ENCODE peak calls at places on chromosomes 1 and 21, in five cellular contexts. D is suprapubic skin, X is HCT116, O is sigmoid colon, U is HepG2. W is an unnamed sample.

GRCh38 chr1:230067871-230068814 is 1.1 kb downstream of the GALNT2 start:
- DNase-seq in U (no peak), D (peak; percentile 68), X (no peak), O (no peak), W (peak; percentile 17)

GRCh38 chr1:1889847-1890505 is 911 bp downstream of the GNB1 start:
- DNase-seq in U (no peak), X (no peak), D (no peak), O (no peak), W (no peak)

GRCh38 chr1:236773919-236774318 is 21.2 kb upstream of the MTR start:
- DNase-seq in O (no peak), D (no peak), X (no peak), U (no peak), W (no peak)

GRCh38 chr1:228379165-228379460 is 27.5 kb downstream of the TRIM11 start:
- DNase-seq in O (peak; percentile 69), U (no peak), D (peak; percentile 66), X (no peak), W (no peak)

GRCh38 chr1:2134232-2134603 is 60.4 kb downstream of the FAAP20 start:
- DNase-seq in U (peak; percentile 70), O (no peak), X (no peak), D (no peak), W (no peak)

GRCh38 chr1:20430355-20431290 is 55.4 kb downstream of the CAMK2N1 start:
- DNase-seq in O (no peak), X (no peak), U (peak; percentile 24), D (no peak), W (no peak)

GRCh38 chr1:44650159-44650831 is 24.0 kb downstream of the TMEM53 start:
- DNase-seq in U (no peak), X (no peak), O (no peak), D (no peak), W (peak; percentile 55)

GRCh38 chr1:221089273-221089672 is 210.0 kb downstream of the HLX start:
- DNase-seq in U (no peak), D (no peak), X (no peak), O (no peak), W (no peak)

GRCh38 chr1:8874230-8875201 is 4.0 kb downstream of the ENO1 start:
- DNase-seq in X (no peak), D (no peak), U (no peak), O (no peak), W (no peak)

GRCh38 chr1:24704411-24705259 is 40.6 kb upstream of the CLIC4 start:
- DNase-seq in U (no peak), O (no peak), D (no peak), X (no peak), W (no peak)

GRCh38 chr1:177825276-177825903 is 144.5 kb downstream of the SEC16B start:
- DNase-seq in X (no peak), O (no peak), U (no peak), D (no peak), W (no peak)

GRCh38 chr1:6271001-6271400 is 10.1 kb upstream of the GPR153 start:
- DNase-seq in D (no peak), X (no peak), U (no peak), O (no peak), W (no peak)

DNA sequence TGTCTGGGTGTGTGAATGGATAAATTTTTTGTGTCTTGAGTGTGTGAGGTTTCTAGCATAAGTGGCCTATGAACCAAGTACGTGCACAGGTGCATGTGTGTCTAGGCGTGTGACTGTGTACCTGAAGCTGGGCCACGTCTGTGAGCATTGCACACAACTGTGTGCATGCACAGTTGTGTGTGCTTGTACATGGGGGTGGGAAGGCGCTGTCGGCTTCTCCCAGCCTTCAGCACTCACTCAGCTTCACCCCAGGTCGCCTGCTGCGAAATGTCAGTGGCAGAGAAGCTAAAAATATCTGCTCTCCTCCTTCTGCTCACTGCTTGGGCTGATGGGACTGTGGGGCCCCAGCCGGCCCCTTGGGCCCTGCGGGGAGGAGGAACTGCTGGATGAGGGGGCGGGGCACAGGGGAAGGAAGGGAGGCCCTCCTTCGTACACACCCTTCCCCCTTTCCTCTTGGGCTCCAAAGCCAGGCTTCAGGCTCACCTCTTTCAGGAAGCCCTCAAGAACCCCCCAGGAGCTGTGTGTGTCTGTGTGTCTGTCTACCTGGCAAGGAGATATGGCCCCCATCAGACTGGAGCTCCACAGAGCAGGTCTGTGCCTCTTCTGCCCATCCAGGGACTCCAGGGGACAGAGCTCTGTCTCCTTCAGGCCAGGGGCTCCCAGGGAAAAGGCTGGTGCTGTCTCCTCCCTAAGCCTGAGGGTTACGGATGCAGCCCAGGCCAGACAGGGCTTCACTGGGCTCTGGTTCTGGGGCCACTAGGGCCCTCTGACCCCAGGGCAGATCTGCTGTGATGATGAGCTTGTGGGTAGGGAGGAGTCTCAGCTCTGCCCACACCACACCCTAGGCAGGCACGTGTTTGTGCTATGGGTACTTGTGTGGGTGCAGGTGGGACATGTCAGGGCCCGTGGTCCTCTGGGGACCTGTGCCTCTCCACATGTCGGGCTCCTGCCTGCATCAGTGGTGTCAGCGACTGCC is 35.6 kb upstream of the WASF2 start:
- DNase-seq in O (peak; percentile 93), U (no peak), D (no peak), X (no peak), W (no peak)
- TF ChIP-seq POLR2AphosphoS5 in O (peak; percentile 50), U (no peak), D (no peak), X (no peak), W (no peak)

GRCh38 chr1:33221385-33221758 is 34.9 kb upstream of the ZNF362 start:
- DNase-seq in X (no peak), U (no peak), O (no peak), D (no peak), W (no peak)

GRCh38 chr1:33219886-33220661 is 36.2 kb upstream of the ZNF362 start:
- DNase-seq in U (no peak), O (no peak), X (peak; percentile 60), D (no peak), W (peak; percentile 15)

GRCh38 chr1:33220701-33221384 is 35.4 kb upstream of the ZNF362 start:
- DNase-seq in X (peak; percentile 28), U (no peak), D (peak; percentile 71), O (no peak), W (peak; percentile 64)

GRCh38 chr1:33224166-33224707 is 32.1 kb upstream of the ZNF362 start:
- DNase-seq in X (no peak), O (no peak), U (no peak), D (no peak), W (no peak)

GRCh38 chr1:33222381-33222780 is 33.9 kb upstream of the ZNF362 start:
- DNase-seq in O (no peak), D (no peak), U (no peak), X (no peak), W (no peak)
- TF ChIP-seq POLR2AphosphoS5 in O (no peak), D (no peak), U (no peak), X (no peak), W (no peak)

GRCh38 chr1:113868387-113869083 is 3.0 kb downstream of the PTPN22 start:
- DNase-seq in U (no peak), X (no peak), D (no peak), O (no peak), W (no peak)

GRCh38 chr1:113870778-113871177 is 734 bp downstream of the PTPN22 start:
- DNase-seq in X (no peak), O (no peak), U (no peak), D (no peak), W (no peak)

GRCh38 chr1:113874017-113874879 is 2.7 kb upstream of the PTPN22 start:
- DNase-seq in D (no peak), O (no peak), U (peak; percentile 23), X (peak; percentile 41), W (no peak)

GRCh38 chr1:113872219-113872934 is 865 bp upstream of the PTPN22 start:
- DNase-seq in D (no peak), O (no peak), U (no peak), X (no peak), W (no peak)

DNA sequence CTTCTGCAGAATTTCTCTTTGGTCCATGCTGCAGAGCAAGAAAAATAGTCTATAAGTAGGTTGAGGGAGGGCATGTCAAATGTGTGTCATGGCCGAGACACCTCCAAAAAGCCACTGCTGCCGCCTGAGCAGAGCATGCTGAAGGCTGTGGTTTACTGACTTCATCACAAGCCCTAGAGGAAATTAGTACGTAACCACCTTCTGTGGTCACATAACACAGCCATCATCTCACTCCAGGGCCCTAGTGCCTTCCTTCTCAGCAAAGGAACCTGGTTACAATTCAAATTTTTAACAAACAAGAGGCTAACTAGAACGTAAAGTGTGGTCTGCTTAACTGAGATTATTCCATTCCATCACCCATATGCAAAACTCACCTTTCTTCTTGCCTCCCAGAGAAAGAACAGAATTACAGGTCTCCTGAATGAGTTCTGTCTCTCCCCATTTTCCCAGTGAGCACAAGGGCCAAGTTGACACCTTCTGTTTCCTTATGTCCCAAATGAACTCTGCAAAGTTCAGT is at the start of gene PTPN22:
- DNase-seq in O (no peak), D (no peak), X (no peak), U (no peak), W (peak; percentile 6)
- TF ChIP-seq POLR2AphosphoS5 in O (peak; percentile 9), D (no peak), X (no peak), U (no peak), W (no peak)

GRCh38 chr21:33950425-33951079 is 34.9 kb upstream of the ATP5PO start:
- DNase-seq in D (no peak), X (no peak), O (no peak), U (no peak), W (no peak)

GRCh38 chr21:33948096-33948950 is 32.7 kb upstream of the ATP5PO start:
- DNase-seq in O (peak; percentile 86), D (peak; percentile 82), X (peak; percentile 61), U (no peak), W (peak; percentile 71)

GRCh38 chr21:33951276-33952178 is 35.9 kb upstream of the ATP5PO start:
- DNase-seq in U (no peak), X (no peak), D (no peak), O (no peak), W (no peak)

GRCh38 chr21:33948951-33949444 is 33.4 kb upstream of the ATP5PO start:
- DNase-seq in U (no peak), D (no peak), X (no peak), O (no peak), W (no peak)

GRCh38 chr21:33949516-33950424 is 34.2 kb upstream of the ATP5PO start:
- DNase-seq in X (no peak), U (no peak), D (no peak), O (no peak), W (no peak)
- TF ChIP-seq POLR2AphosphoS5 in X (no peak), U (no peak), D (no peak), O (no peak), W (no peak)

GRCh38 chr1:182338806-182339370 is 52.7 kb downstream of the GLUL start:
- DNase-seq in X (no peak), O (no peak), D (no peak), U (no peak), W (no peak)
- TF ChIP-seq POLR2AphosphoS5 in X (no peak), O (no peak), D (no peak), U (no peak), W (no peak)

GRCh38 chr21:34844033-34844923 is 175.5 kb downstream of the CLIC6 start:
- DNase-seq in D (peak; percentile 86), U (no peak), O (peak; percentile 87), X (no peak), W (no peak)
- TF ChIP-seq POLR2AphosphoS5 in D (no peak), U (no peak), O (peak; percentile 51), X (no peak), W (peak; percentile 39)